ENCODE peak calls at places on chromosomes 1 and 21, in nine cellular contexts. R, L, O, M, B, H, P, K and A are unnamed samples.

GRCh38 chr1:226628624-226629155 is 80.1 kb downstream of the STUM start:
- DNase-seq in R (no peak), L (no peak), O (no peak), M (no peak), B (no peak), H (no peak), P (no peak), K (no peak), A (no peak)

GRCh38 chr1:3814065-3814464 is 17.8 kb upstream of the LRRC47 start:
- DNase-seq in R (no peak), L (no peak), O (no peak), M (no peak), B (no peak), H (no peak), P (no peak), K (no peak), A (no peak)

GRCh38 chr21:40457741-40458140 is 389.2 kb downstream of the DSCAM start:
- DNase-seq in R (no peak), L (no peak), O (no peak), M (no peak), B (no peak), H (no peak), P (no peak), K (no peak), A (no peak)

GRCh38 chr1:91120421-91120820 is 98.6 kb upstream of the ZNF644 start:
- DNase-seq in R (no peak), L (peak; percentile 29), O (no peak), M (peak; percentile 40), B (no peak), H (no peak), P (no peak), K (no peak), A (no peak)

GRCh38 chr1:152515454-152515823 is 1.2 kb downstream of the CRCT1 start:
- DNase-seq in R (peak; percentile 20), L (no peak), O (no peak), M (no peak), B (no peak), H (no peak), P (no peak), K (no peak), A (no peak)

GRCh38 chr1:161958425-161958824 is 65.2 kb downstream of the OLFML2B start:
- DNase-seq in R (peak; percentile 39), L (no peak), O (no peak), M (no peak), B (peak; percentile 88), H (no peak), P (no peak), K (no peak), A (no peak)

GRCh38 chr1:98565951-98566350 is 95.6 kb upstream of the SNX7 start:
- DNase-seq in R (no peak), L (no peak), O (no peak), M (no peak), B (no peak), H (no peak), P (no peak), K (no peak), A (no peak)

GRCh38 chr1:109979489-109980091 is 5.0 kb upstream of the AHCYL1 start:
- DNase-seq in R (no peak), L (no peak), O (no peak), M (no peak), B (peak; percentile 90), H (no peak), P (no peak), K (no peak), A (no peak)

GRCh38 chr1:1291611-1292441 is 11.6 kb downstream of the SCNN1D start:
- DNase-seq in R (peak; percentile 74), L (peak; percentile 99), O (peak; percentile 66), M (peak; percentile 77), B (peak; percentile 63), H (peak; percentile 64), P (peak; percentile 84), K (peak; percentile 42), A (no peak)

GRCh38 chr1:232980336-232980978 is 30.0 kb downstream of the NTPCR start:
- DNase-seq in R (no peak), L (no peak), O (no peak), M (no peak), B (peak; percentile 54), H (no peak), P (peak; percentile 70), K (no peak), A (peak; percentile 44)

GRCh38 chr1:230205719-230206198 is 138.7 kb downstream of the GALNT2 start:
- DNase-seq in R (no peak), L (no peak), O (no peak), M (no peak), B (no peak), H (no peak), P (no peak), K (no peak), A (no peak)

GRCh38 chr21:38170705-38171682 is 85.8 kb upstream of the KCNJ15 start:
- DNase-seq in R (no peak), L (no peak), O (no peak), M (no peak), B (peak; percentile 68), H (no peak), P (no peak), K (no peak), A (no peak)

GRCh38 chr1:113966013-113966412 is 13.3 kb upstream of the OLFML3 start:
- DNase-seq in R (no peak), L (no peak), O (no peak), M (no peak), B (no peak), H (no peak), P (no peak), K (no peak), A (no peak)

GRCh38 chr1:198096390-198096789 is 60.4 kb upstream of the NEK7 start:
- DNase-seq in R (no peak), L (no peak), O (no peak), M (no peak), B (no peak), H (no peak), P (no peak), K (no peak), A (no peak)

GRCh38 chr1:183804382-183804781 is 538 bp upstream of the RGL1 start:
- DNase-seq in R (no peak), L (no peak), O (no peak), M (no peak), B (peak; percentile 56), H (peak; percentile 7), P (peak; percentile 41), K (no peak), A (no peak)

GRCh38 chr21:35044770-35045538 is 4.1 kb downstream of the RUNX1 start:
- DNase-seq in R (no peak), L (no peak), O (no peak), M (no peak), B (no peak), H (no peak), P (no peak), K (no peak), A (no peak)

GRCh38 chr1:208241541-208241940 is 2.6 kb downstream of the PLXNA2 start:
- DNase-seq in R (no peak), L (no peak), O (no peak), M (no peak), B (no peak), H (no peak), P (no peak), K (no peak), A (no peak)

GRCh38 chr1:113242481-113242880 is 147.8 kb upstream of the MAGI3 start:
- DNase-seq in R (no peak), L (no peak), O (no peak), M (no peak), B (no peak), H (no peak), P (no peak), K (no peak), A (no peak)

GRCh38 chr1:84584126-84584525 is 9.9 kb upstream of the CTBS start:
- DNase-seq in R (no peak), L (no peak), O (no peak), M (no peak), B (no peak), H (no peak), P (no peak), K (no peak), A (no peak)

GRCh38 chr1:170596701-170597100 is 64.7 kb downstream of the GORAB start:
- DNase-seq in R (no peak), L (no peak), O (no peak), M (no peak), B (no peak), H (no peak), P (no peak), K (no peak), A (no peak)

GRCh38 chr1:206021008-206021795 is 2.5 kb downstream of the CTSE start:
- DNase-seq in R (no peak), L (no peak), O (no peak), M (no peak), B (no peak), H (no peak), P (no peak), K (no peak), A (no peak)

GRCh38 chr1:31904339-31905092 is 33.7 kb downstream of the PTP4A2 start:
- DNase-seq in R (peak; percentile 50), L (no peak), O (no peak), M (no peak), B (peak; percentile 40), H (no peak), P (no peak), K (no peak), A (no peak)

GRCh38 chr1:154485106-154485505 is 16.9 kb upstream of the TDRD10 start:
- DNase-seq in R (no peak), L (no peak), O (no peak), M (no peak), B (no peak), H (no peak), P (no peak), K (no peak), A (no peak)

GRCh38 chr1:24027838-24028468 is 47.8 kb upstream of the SRSF10 start:
- DNase-seq in R (no peak), L (peak; percentile 32), O (no peak), M (no peak), B (peak; percentile 67), H (no peak), P (no peak), K (no peak), A (no peak)

GRCh38 chr1:109719337-109719837 is 7.3 kb downstream of the GSTM5 start:
- DNase-seq in R (no peak), L (no peak), O (no peak), M (no peak), B (peak; percentile 45), H (no peak), P (no peak), K (no peak), A (no peak)

GRCh38 chr1:166933137-166933536 is 42.2 kb downstream of the ILDR2 start:
- DNase-seq in R (no peak), L (no peak), O (no peak), M (no peak), B (no peak), H (no peak), P (no peak), K (no peak), A (no peak)

GRCh38 chr1:38817958-38818705 is 41.4 kb downstream of the RRAGC start:
- DNase-seq in R (peak; percentile 70), L (no peak), O (peak; percentile 27), M (no peak), B (no peak), H (peak; percentile 94), P (peak; percentile 79), K (peak; percentile 26), A (no peak)